ENCODE peak calls at places on chromosomes 12 and 14, in seven cellular contexts. B is NCI-H460; G is HL-60; L is fibroblast of lung; J is AML-193; P is activated naive CD4-positive, alpha-beta T cell; E is substantia nigra. R is an unnamed sample.

GRCh38 chr12:27818421-27818918 is 38.4 kb upstream of the MANSC4 start:
- DNase-seq in B (no peak), G (no peak), L (peak), J (no peak), P (no peak), E (no peak), R (no peak)

GRCh38 chr14:53896773-53897172 is 59.9 kb downstream of the BMP4 start:
- DNase-seq in B (no peak), G (no peak), L (peak), J (no peak), P (no peak), E (no peak), R (peak)

GRCh38 chr14:35352274-35353233 is 52.0 kb downstream of the NFKBIA start:
- DNase-seq in B (no peak), G (peak), L (no peak), J (no peak), P (no peak), E (no peak), R (no peak)

GRCh38 chr12:95988506-95989275 is 7.5 kb downstream of the HAL start:
- DNase-seq in B (no peak), G (no peak), L (no peak), J (no peak), P (no peak), E (no peak), R (no peak)

GRCh38 chr12:50505945-50506344 is 1.2 kb downstream of the DIP2B start:
- DNase-seq in B (no peak), G (peak), L (peak), J (peak), P (no peak), E (peak), R (no peak)

GRCh38 chr12:59708484-59708883 is 112.7 kb downstream of the SLC16A7 start:
- DNase-seq in B (no peak), G (no peak), L (no peak), J (no peak), P (no peak), E (no peak), R (no peak)

GRCh38 chr14:73759183-73759713 is 45.1 kb upstream of the PNMA1 start:
- DNase-seq in B (no peak), G (no peak), L (peak), J (peak), P (no peak), E (no peak), R (peak)

GRCh38 chr14:89337912-89338311 is 79.1 kb downstream of the FOXN3 start:
- DNase-seq in B (no peak), G (no peak), L (peak), J (no peak), P (no peak), E (no peak), R (no peak)

GRCh38 chr14:93011650-93012317 is 88.8 kb downstream of the CHGA start:
- DNase-seq in B (no peak), G (no peak), L (no peak), J (no peak), P (no peak), E (peak), R (no peak)

GRCh38 chr12:98635657-98636323 is 8.8 kb downstream of the IKBIP start:
- DNase-seq in B (no peak), G (no peak), L (peak), J (no peak), P (no peak), E (no peak), R (peak)

GRCh38 chr12:48080285-48080684 is 25.6 kb downstream of the SENP1 start:
- DNase-seq in B (no peak), G (no peak), L (no peak), J (no peak), P (no peak), E (no peak), R (no peak)

GRCh38 chr14:64758025-64758521 is 53.8 kb downstream of the PLEKHG3 start:
- DNase-seq in B (no peak), G (no peak), L (peak), J (no peak), P (no peak), E (no peak), R (no peak)

GRCh38 chr12:57248934-57249742 is 1.8 kb downstream of the STAC3 start:
- DNase-seq in B (no peak), G (peak), L (no peak), J (peak), P (no peak), E (no peak), R (no peak)

GRCh38 chr14:57831981-57832380 is 33.9 kb downstream of the SLC35F4 start:
- DNase-seq in B (no peak), G (no peak), L (no peak), J (no peak), P (no peak), E (no peak), R (no peak)

GRCh38 chr12:111426341-111427185 is 20.8 kb downstream of the SH2B3 start:
- DNase-seq in B (no peak), G (no peak), L (peak), J (no peak), P (no peak), E (no peak), R (no peak)

GRCh38 chr14:70891741-70892140 is 15.5 kb upstream of the PCNX1 start:
- DNase-seq in B (no peak), G (no peak), L (no peak), J (no peak), P (no peak), E (no peak), R (no peak)

GRCh38 chr12:95755236-95755865 is 35.2 kb downstream of the NTN4 start:
- DNase-seq in B (no peak), G (no peak), L (no peak), J (no peak), P (no peak), E (no peak), R (no peak)

GRCh38 chr14:93317836-93318807 is 14.7 kb downstream of the BTBD7 start:
- DNase-seq in B (peak), G (peak), L (peak), J (peak), P (no peak), E (no peak), R (peak)

GRCh38 chr14:32702571-32702970 is 236.1 kb upstream of the NPAS3 start:
- DNase-seq in B (no peak), G (no peak), L (no peak), J (no peak), P (no peak), E (peak), R (no peak)

GRCh38 chr14:82528011-82528410 is 994.4 kb upstream of the SEL1L start:
- DNase-seq in B (no peak), G (no peak), L (no peak), J (no peak), P (no peak), E (no peak), R (no peak)

GRCh38 chr12:62631531-62632520 is 165.2 kb downstream of the MON2 start:
- DNase-seq in B (peak), G (no peak), L (peak), J (no peak), P (no peak), E (no peak), R (peak)

GRCh38 chr12:48999371-49000131 is at the start of gene DDN:
- DNase-seq in B (no peak), G (peak), L (peak), J (peak), P (no peak), E (no peak), R (no peak)

GRCh38 chr12:107529991-107530390 is 155.6 kb upstream of the PWP1 start:
- DNase-seq in B (no peak), G (no peak), L (no peak), J (no peak), P (no peak), E (no peak), R (no peak)

GRCh38 chr12:19882418-19882817 is 443.1 kb downstream of the AEBP2 start:
- DNase-seq in B (no peak), G (no peak), L (no peak), J (no peak), P (no peak), E (no peak), R (no peak)

GRCh38 chr12:27780612-27781408 is 774 bp upstream of the MANSC4 start:
- DNase-seq in B (no peak), G (peak), L (peak), J (no peak), P (peak), E (no peak), R (no peak)

GRCh38 chr14:25436906-25437305 is 387.0 kb upstream of the STXBP6 start:
- DNase-seq in B (no peak), G (no peak), L (no peak), J (no peak), P (no peak), E (no peak), R (no peak)

GRCh38 chr12:112121780-112122565 is 3.4 kb upstream of the TRAFD1 start:
- DNase-seq in B (no peak), G (no peak), L (peak), J (no peak), P (no peak), E (no peak), R (peak)

GRCh38 chr14:91004987-91005386 is 55.5 kb downstream of the RPS6KA5 start:
- DNase-seq in B (no peak), G (no peak), L (no peak), J (no peak), P (no peak), E (no peak), R (no peak)

GRCh38 chr12:45615268-45615667 is 114.2 kb upstream of the ARID2 start:
- DNase-seq in B (no peak), G (no peak), L (peak), J (no peak), P (no peak), E (no peak), R (no peak)

GRCh38 chr14:50659327-50659974 is 8.7 kb downstream of the SAV1 start:
- DNase-seq in B (no peak), G (no peak), L (no peak), J (no peak), P (no peak), E (no peak), R (no peak)

GRCh38 chr12:27550653-27550975 is 26.6 kb downstream of the PPFIBP1 start:
- DNase-seq in B (no peak), G (no peak), L (peak), J (no peak), P (no peak), E (no peak), R (no peak)